ENCODE peak calls at places on chromosomes 16 and 17, in six cellular contexts. Q is DMS79; S is amniotic stem cell; Y is activated naive CD4-positive, alpha-beta T cell treated with anti-CD3 and anti-CD28 coated beads for 36 hours; G is GM12864; E is activated T-helper 1 cell treated with Interleukin-2 at 50 U/mL for 16 hours. X is an unnamed sample.
A peak's percentile ranks its signal among the peaks of the same experiment; 100 is the strongest.

GRCh38 chr17:42562845-42563509 is 1.0 kb downstream of the COASY start:
- DNase-seq in E (no peak), Q (no peak), G (no peak), S (no peak), Y (no peak), X (peak; percentile 25)

GRCh38 chr16:27824786-27825185 is 238.7 kb downstream of the GSG1L start:
- DNase-seq in E (no peak), S (no peak), G (no peak), Q (no peak), Y (no peak), X (no peak)

GRCh38 chr17:80474231-80474932 is 2.0 kb downstream of the NPTX1 start:
- DNase-seq in E (no peak), G (no peak), Q (peak; percentile 10), S (no peak), Y (peak; percentile 57), X (peak; percentile 83)

GRCh38 chr16:14489460-14489859 is 140.6 kb downstream of the PARN start:
- DNase-seq in E (no peak), Q (no peak), S (no peak), Y (peak; percentile 6), G (no peak), X (peak; percentile 28)

GRCh38 chr16:35533683-35534082 is 2074.3 kb downstream of the TP53TG3F start:
- DNase-seq in E (no peak), S (no peak), G (no peak), Q (no peak), Y (no peak), X (no peak)

GRCh38 chr16:51951668-51952298 is 595.2 kb downstream of the TOX3 start:
- DNase-seq in Y (no peak), S (no peak), G (no peak), E (no peak), Q (no peak), X (no peak)

GRCh38 chr16:56344518-56345405 is 80.6 kb downstream of the AMFR start:
- DNase-seq in S (no peak), E (no peak), Q (no peak), Y (no peak), G (no peak), X (peak; percentile 37)

GRCh38 chr17:54408741-54409140 is 491.9 kb upstream of the TOM1L1 start:
- DNase-seq in G (no peak), Q (no peak), Y (no peak), S (no peak), E (no peak), X (no peak)

GRCh38 chr16:79169239-79169638 is 431.3 kb downstream of the MAF start:
- DNase-seq in Q (no peak), Y (peak; percentile 52), E (no peak), S (no peak), G (no peak), X (no peak)

GRCh38 chr16:10896723-10897122 is 19.7 kb downstream of the CIITA start:
- DNase-seq in Y (no peak), G (no peak), S (no peak), E (no peak), Q (no peak), X (no peak)

GRCh38 chr17:50059256-50059655 is 3.3 kb downstream of the ITGA3 start:
- DNase-seq in S (no peak), G (no peak), E (no peak), Y (no peak), Q (no peak), X (no peak)

GRCh38 chr16:14003119-14003570 is 68.0 kb upstream of the MRTFB start:
- DNase-seq in G (no peak), Q (peak; percentile 39), E (no peak), Y (no peak), S (peak; percentile 41), X (peak; percentile 11)

GRCh38 chr16:48393843-48394703 is 8.9 kb upstream of the SIAH1 start:
- DNase-seq in S (no peak), G (no peak), Y (peak; percentile 40), E (no peak), Q (no peak), X (no peak)

GRCh38 chr16:26993511-26993910 is 73.2 kb upstream of the C16orf82 start:
- DNase-seq in Y (no peak), S (no peak), G (no peak), Q (no peak), E (no peak), X (no peak)

GRCh38 chr17:83057793-83058477 is 21.5 kb upstream of the METRNL start:
- DNase-seq in Y (no peak), E (no peak), S (no peak), Q (no peak), G (no peak), X (no peak)

GRCh38 chr16:11977206-11978041 is 890 bp downstream of the SNX29 start:
- DNase-seq in Y (no peak), G (no peak), E (no peak), S (peak; percentile 66), Q (no peak), X (peak; percentile 29)

GRCh38 chr16:83928341-83929055 is 24.5 kb upstream of the OSGIN1 start:
- DNase-seq in S (no peak), E (no peak), G (no peak), Q (no peak), Y (no peak), X (no peak)

GRCh38 chr16:89202422-89203215 is 2.3 kb upstream of the SLC22A31 start:
- DNase-seq in Y (no peak), S (no peak), E (no peak), Q (no peak), G (no peak), X (no peak)

GRCh38 chr16:5412721-5413120 is 315.1 kb upstream of the EEF2KMT start:
- DNase-seq in Q (peak; percentile 72), Y (no peak), S (no peak), E (no peak), G (no peak), X (no peak)

GRCh38 chr17:78665952-78666920 is 89.0 kb upstream of the DNAH17 start:
- DNase-seq in Y (peak; percentile 91), Q (no peak), G (no peak), E (peak; percentile 32), S (no peak), X (no peak)

GRCh38 chr16:55624696-55625095 is 31.1 kb upstream of the SLC6A2 start:
- DNase-seq in Q (no peak), E (no peak), G (no peak), S (no peak), Y (no peak), X (no peak)